ENCODE peak calls at places on chromosomes 4 and X, in five cellular contexts. U is fibroblast of lung; H is CD4-positive, alpha-beta T cell; O is CD4-positive, alpha-beta memory T cell; Y is naive thymus-derived CD4-positive, alpha-beta T cell. K is an unnamed sample.

GRCh38 chr4:166538491-166539005 is 665.5 kb downstream of the TLL1 start:
- DNase-seq in U (peak; percentile 47), H (no peak), O (no peak), Y (no peak), K (no peak)

GRCh38 chr4:115969756-115970155 is 856.3 kb upstream of the NDST4 start:
- DNase-seq in U (no peak), H (no peak), O (no peak), Y (no peak), K (no peak)

GRCh38 chr4:147492761-147493160 is 11.9 kb downstream of the EDNRA start:
- DNase-seq in U (peak; percentile 86), H (no peak), O (no peak), Y (no peak), K (no peak)

GRCh38 chrX:100424012-100424411 is 13.9 kb upstream of the PCDH19 start:
- DNase-seq in U (no peak), H (no peak), O (no peak), Y (no peak), K (no peak)

GRCh38 chr4:157459789-157460188 is 239.3 kb downstream of the GRIA2 start:
- DNase-seq in U (no peak), H (no peak), O (no peak), Y (no peak), K (no peak)

GRCh38 chr4:3833326-3833989 is 67.3 kb downstream of the ADRA2C start:
- DNase-seq in U (no peak), H (no peak), O (no peak), Y (no peak), K (no peak)

GRCh38 chr4:155906554-155907247 is 3.2 kb downstream of the TDO2 start:
- DNase-seq in U (peak; percentile 97), H (no peak), O (no peak), Y (no peak), K (no peak)

GRCh38 chrX:133287860-133288259 is 69.7 kb upstream of the TFDP3 start:
- DNase-seq in U (no peak), H (no peak), O (no peak), Y (no peak), K (no peak)

GRCh38 chr4:83217721-83218522 is 66.7 kb downstream of the COQ2 start:
- DNase-seq in U (no peak), H (peak; percentile 47), O (peak; percentile 85), Y (peak; percentile 71), K (peak; percentile 18)

GRCh38 chr4:15936495-15936894 is 2.0 kb downstream of the FGFBP1 start:
- DNase-seq in U (no peak), H (no peak), O (no peak), Y (no peak), K (no peak)

GRCh38 chrX:29617276-29617675 is 598.1 kb upstream of the MAGEB2 start:
- DNase-seq in U (peak; percentile 31), H (no peak), O (no peak), Y (no peak), K (no peak)

GRCh38 chr4:47698837-47699236 is 139.0 kb downstream of the CORIN start:
- DNase-seq in U (no peak), H (no peak), O (no peak), Y (no peak), K (no peak)

GRCh38 chrX:19303216-19303880 is 40.4 kb upstream of the PDHA1 start:
- DNase-seq in U (peak; percentile 3), H (no peak), O (no peak), Y (no peak), K (no peak)

GRCh38 chr4:84529169-84529751 is 30.2 kb upstream of the NKX6-1 start:
- DNase-seq in U (peak; percentile 7), H (no peak), O (no peak), Y (peak; percentile 13), K (no peak)

GRCh38 chr4:74838746-74839370 is 44.5 kb upstream of the BTC start:
- DNase-seq in U (peak; percentile 66), H (no peak), O (no peak), Y (no peak), K (no peak)

GRCh38 chr4:54230479-54231418 is 1.7 kb downstream of the PDGFRA start:
- DNase-seq in U (peak; percentile 70), H (no peak), O (no peak), Y (no peak), K (no peak)

GRCh38 chr4:103754844-103755243 is 35.1 kb upstream of the TACR3 start:
- DNase-seq in U (peak; percentile 0), H (no peak), O (no peak), Y (no peak), K (no peak)

GRCh38 chrX:71144651-71145050 is at the start of gene NLGN3:
- DNase-seq in U (no peak), H (no peak), O (no peak), Y (no peak), K (no peak)

GRCh38 chr4:151987606-151988005 is 226.8 kb upstream of the GATB start:
- DNase-seq in U (peak; percentile 11), H (no peak), O (no peak), Y (no peak), K (no peak)

GRCh38 chr4:101252721-101253120 is 94.6 kb downstream of the PPP3CA start:
- DNase-seq in U (peak; percentile 22), H (no peak), O (no peak), Y (no peak), K (no peak)

GRCh38 chrX:8988456-8988855 is 45.5 kb downstream of the FAM9B start:
- DNase-seq in U (peak; percentile 45), H (peak; percentile 11), O (peak; percentile 38), Y (no peak), K (no peak)

GRCh38 chrX:107541244-107541643 is 87.1 kb upstream of the PRPS1 start:
- DNase-seq in U (peak; percentile 33), H (no peak), O (no peak), Y (no peak), K (no peak)

GRCh38 chr4:124932447-124932846 is 219.9 kb upstream of the ANKRD50 start:
- DNase-seq in U (no peak), H (no peak), O (no peak), Y (no peak), K (no peak)

GRCh38 chr4:14910411-14910810 is 91.9 kb upstream of the CPEB2 start:
- DNase-seq in U (no peak), H (no peak), O (no peak), Y (no peak), K (no peak)

GRCh38 chr4:53307819-53308773 is 57.8 kb downstream of the SCFD2 start:
- DNase-seq in U (no peak), H (no peak), O (no peak), Y (no peak), K (no peak)

GRCh38 chr4:158074851-158075250 is 98.0 kb downstream of the GASK1B start:
- DNase-seq in U (no peak), H (no peak), O (no peak), Y (no peak), K (no peak)

GRCh38 chr4:146508229-146508939 is 13.4 kb downstream of the SLC10A7 start:
- DNase-seq in U (no peak), H (no peak), O (no peak), Y (no peak), K (no peak)

GRCh38 chr4:156335721-156336120 is 382.1 kb upstream of the CTSO start:
- DNase-seq in U (peak; percentile 61), H (no peak), O (no peak), Y (no peak), K (no peak)

GRCh38 chr4:1910643-1911042 is 39.5 kb downstream of the NSD2 start:
- DNase-seq in U (peak; percentile 41), H (peak; percentile 4), O (no peak), Y (no peak), K (no peak)

GRCh38 chrX:131040781-131041180 is 17.4 kb upstream of the ARHGAP36 start:
- DNase-seq in U (no peak), H (no peak), O (no peak), Y (no peak), K (no peak)

GRCh38 chr4:57734104-57734503 is 623.9 kb upstream of the IGFBP7 start:
- DNase-seq in U (no peak), H (no peak), O (no peak), Y (no peak), K (no peak)

GRCh38 chr4:114495471-114495928 is 103.1 kb upstream of the UGT8 start:
- DNase-seq in U (no peak), H (no peak), O (no peak), Y (no peak), K (no peak)

GRCh38 chr4:94649381-94650128 is 108.2 kb upstream of the BMPR1B start:
- DNase-seq in U (no peak), H (no peak), O (no peak), Y (no peak), K (no peak)

GRCh38 chr4:19857405-19857804 is 394.3 kb upstream of the SLIT2 start:
- DNase-seq in U (no peak), H (no peak), O (no peak), Y (no peak), K (no peak)
- H3K9me3 ChIP-seq in U (no peaks in the 10 kb centered on the region), H (no peaks in the 10 kb centered on the region), O (no peaks in the 10 kb centered on the region), Y (no peaks in the 10 kb centered on the region), K (no peaks in the 10 kb centered on the region)

GRCh38 chr4:19944251-19944650 is 307.5 kb upstream of the SLIT2 start:
- DNase-seq in U (no peak), H (no peak), O (no peak), Y (no peak), K (no peak)

GRCh38 chr4:19941434-19941833 is 310.3 kb upstream of the SLIT2 start:
- DNase-seq in U (peak; percentile 69), H (no peak), O (no peak), Y (no peak), K (no peak)

GRCh38 chr4:19944806-19945205 is 306.9 kb upstream of the SLIT2 start:
- DNase-seq in U (no peak), H (no peak), O (no peak), Y (no peak), K (no peak)

GRCh38 chr4:19936471-19936870 is 315.2 kb upstream of the SLIT2 start:
- DNase-seq in U (peak; percentile 93), H (no peak), O (no peak), Y (no peak), K (no peak)

DNA sequence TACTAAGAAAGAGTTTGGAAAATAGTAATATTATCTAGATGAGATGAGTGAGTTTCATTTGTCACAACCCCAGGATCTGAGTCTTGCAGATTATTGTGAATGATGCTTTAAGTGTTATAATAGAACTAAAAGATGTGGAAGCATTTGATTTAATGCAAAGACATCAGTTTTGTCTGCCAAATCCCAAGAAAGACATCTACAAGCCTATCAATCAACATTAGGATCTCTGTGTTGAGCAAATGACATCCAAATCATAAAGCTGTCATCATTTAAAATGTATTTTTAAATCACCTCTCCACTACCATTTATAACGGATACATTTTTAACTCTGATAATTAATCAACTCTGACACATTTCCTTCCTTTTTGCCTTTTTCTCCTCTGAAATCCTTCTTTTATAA is 310.8 kb upstream of the SLIT2 start:
- DNase-seq in U (no peak), H (no peak), O (no peak), Y (no peak), K (no peak)
- H3K9me3 ChIP-seq in U (no peaks in the 10 kb centered on the region), H (no peaks in the 10 kb centered on the region), O (no peaks in the 10 kb centered on the region), Y (no peaks in the 10 kb centered on the region), K (no peaks in the 10 kb centered on the region)

GRCh38 chrX:78063687-78064086 is 40.4 kb upstream of the PGK1 start:
- DNase-seq in U (no peak), H (no peak), O (no peak), Y (no peak), K (no peak)
- H3K9me3 ChIP-seq in U (no peaks in the 10 kb centered on the region), H (no peaks in the 10 kb centered on the region), O (no peaks in the 10 kb centered on the region), Y (no peaks in the 10 kb centered on the region), K (no peaks in the 10 kb centered on the region)

DNA sequence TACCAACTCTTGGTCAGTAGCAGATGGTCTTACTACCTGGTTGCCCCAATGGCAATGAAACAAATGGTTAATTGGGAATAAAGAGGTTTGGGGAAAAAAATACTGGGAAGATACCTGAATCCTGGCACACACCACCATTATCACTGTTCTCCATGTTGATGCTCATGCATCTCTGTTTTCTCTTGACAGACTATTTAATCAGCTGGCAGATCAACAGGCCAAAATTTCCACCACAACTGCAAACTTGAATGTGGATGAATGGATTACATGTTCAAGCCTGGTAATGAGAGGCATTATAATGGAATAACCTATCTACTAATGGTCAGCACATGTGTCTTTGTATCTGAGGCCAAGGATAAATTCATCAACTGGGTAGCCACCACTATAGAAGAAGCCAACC is 45.7 kb downstream of the ZNF721 start:
- DNase-seq in U (no peak), H (no peak), O (no peak), Y (no peak), K (no peak)
- H3K9me3 ChIP-seq in U (peaks cover 2% of the 10 kb centered on the region), H (peaks cover 95% of the 10 kb centered on the region), O (peaks cover 70% of the 10 kb centered on the region), Y (peaks cover 36% of the 10 kb centered on the region), K (peaks cover 69% of the 10 kb centered on the region)